ENCODE peak calls at places on chromosomes 4 and X, in seven cellular contexts. One of them, this sample, is unnamed. For H3K4me1 and H3K36me3, the result is how much of the 10 kb centered on the place peaks cover.

GRCh38 chrX:1661048-1661921 is 46.4 kb downstream of the ASMT start:
- DNase-seq in naive thymus-derived CD4-positive, alpha-beta T cell: peak
- DNase-seq in Panc1: no peak
- DNase-seq in pancreas: no peak
- DNase-seq in CD4-positive, alpha-beta memory T cell: peak
- DNase-seq in transverse colon: peak
- DNase-seq in cardiac muscle cell: no peak
- DNase-seq in this sample: peak

GRCh38 chr4:95548738-95549245 is at the start of gene UNC5C:
- DNase-seq in Panc1: no peak
- DNase-seq in cardiac muscle cell: peak
- DNase-seq in transverse colon: peak
- DNase-seq in CD4-positive, alpha-beta memory T cell: no peak
- DNase-seq in pancreas: peak
- DNase-seq in naive thymus-derived CD4-positive, alpha-beta T cell: no peak
- DNase-seq in this sample: no peak

GRCh38 chrX:23637187-23637586 is 30.1 kb upstream of the PRDX4 start:
- DNase-seq in CD4-positive, alpha-beta memory T cell: no peak
- DNase-seq in transverse colon: no peak
- DNase-seq in cardiac muscle cell: no peak
- DNase-seq in Panc1: no peak
- DNase-seq in naive thymus-derived CD4-positive, alpha-beta T cell: no peak
- DNase-seq in pancreas: no peak
- DNase-seq in this sample: no peak

GRCh38 chrX:108156934-108157466 is 65.4 kb downstream of the ATG4A start:
- DNase-seq in Panc1: no peak
- DNase-seq in CD4-positive, alpha-beta memory T cell: no peak
- DNase-seq in pancreas: no peak
- DNase-seq in transverse colon: peak
- DNase-seq in naive thymus-derived CD4-positive, alpha-beta T cell: no peak
- DNase-seq in cardiac muscle cell: no peak
- DNase-seq in this sample: no peak

GRCh38 chr4:102541708-102542107 is 40.5 kb downstream of the NFKB1 start:
- DNase-seq in pancreas: no peak
- DNase-seq in transverse colon: peak
- DNase-seq in CD4-positive, alpha-beta memory T cell: no peak
- DNase-seq in cardiac muscle cell: no peak
- DNase-seq in Panc1: no peak
- DNase-seq in naive thymus-derived CD4-positive, alpha-beta T cell: no peak
- DNase-seq in this sample: no peak

GRCh38 chrX:133495464-133496391 is 80.4 kb upstream of the GPC4 start:
- DNase-seq in Panc1: no peak
- DNase-seq in cardiac muscle cell: peak
- DNase-seq in CD4-positive, alpha-beta memory T cell: no peak
- DNase-seq in transverse colon: peak
- DNase-seq in pancreas: no peak
- DNase-seq in naive thymus-derived CD4-positive, alpha-beta T cell: no peak
- DNase-seq in this sample: peak

GRCh38 chrX:51837926-51838325 is 55.5 kb upstream of the MAGED1 start:
- DNase-seq in cardiac muscle cell: peak
- DNase-seq in Panc1: no peak
- DNase-seq in naive thymus-derived CD4-positive, alpha-beta T cell: no peak
- DNase-seq in CD4-positive, alpha-beta memory T cell: no peak
- DNase-seq in transverse colon: peak
- DNase-seq in pancreas: peak
- DNase-seq in this sample: peak

GRCh38 chrX:151228935-151229334 is 52.6 kb downstream of the GPR50 start:
- DNase-seq in naive thymus-derived CD4-positive, alpha-beta T cell: no peak
- DNase-seq in cardiac muscle cell: no peak
- DNase-seq in pancreas: no peak
- DNase-seq in Panc1: no peak
- DNase-seq in transverse colon: no peak
- DNase-seq in CD4-positive, alpha-beta memory T cell: no peak
- DNase-seq in this sample: no peak

GRCh38 chr4:8830056-8830455 is 41.6 kb downstream of the HMX1 start:
- DNase-seq in naive thymus-derived CD4-positive, alpha-beta T cell: no peak
- DNase-seq in transverse colon: no peak
- DNase-seq in CD4-positive, alpha-beta memory T cell: no peak
- DNase-seq in pancreas: no peak
- DNase-seq in Panc1: no peak
- DNase-seq in cardiac muscle cell: no peak
- DNase-seq in this sample: no peak

GRCh38 chr4:29079260-29079659 is 1640.9 kb upstream of the PCDH7 start:
- DNase-seq in pancreas: no peak
- DNase-seq in Panc1: no peak
- DNase-seq in naive thymus-derived CD4-positive, alpha-beta T cell: no peak
- DNase-seq in cardiac muscle cell: no peak
- DNase-seq in CD4-positive, alpha-beta memory T cell: no peak
- DNase-seq in transverse colon: no peak
- DNase-seq in this sample: no peak

GRCh38 chrX:3771756-3772155 is 58.3 kb upstream of the PRKX start:
- DNase-seq in cardiac muscle cell: no peak
- DNase-seq in Panc1: no peak
- DNase-seq in CD4-positive, alpha-beta memory T cell: no peak
- DNase-seq in transverse colon: no peak
- DNase-seq in pancreas: no peak
- DNase-seq in naive thymus-derived CD4-positive, alpha-beta T cell: no peak
- DNase-seq in this sample: no peak

GRCh38 chr4:48162162-48162561 is 28.1 kb upstream of the TXK start:
- DNase-seq in pancreas: no peak
- DNase-seq in naive thymus-derived CD4-positive, alpha-beta T cell: no peak
- DNase-seq in Panc1: no peak
- DNase-seq in transverse colon: no peak
- DNase-seq in CD4-positive, alpha-beta memory T cell: no peak
- DNase-seq in cardiac muscle cell: peak
- DNase-seq in this sample: no peak

GRCh38 chr4:84750260-84750955 is 167.5 kb downstream of the CDS1 start:
- DNase-seq in naive thymus-derived CD4-positive, alpha-beta T cell: no peak
- DNase-seq in transverse colon: no peak
- DNase-seq in pancreas: no peak
- DNase-seq in cardiac muscle cell: peak
- DNase-seq in CD4-positive, alpha-beta memory T cell: no peak
- DNase-seq in Panc1: peak
- DNase-seq in this sample: peak

GRCh38 chrX:16160729-16161128 is 6.6 kb upstream of the MAGEB17 start:
- DNase-seq in naive thymus-derived CD4-positive, alpha-beta T cell: no peak
- DNase-seq in cardiac muscle cell: peak
- DNase-seq in pancreas: no peak
- DNase-seq in transverse colon: no peak
- DNase-seq in CD4-positive, alpha-beta memory T cell: no peak
- DNase-seq in Panc1: no peak
- DNase-seq in this sample: no peak

GRCh38 chr4:56976283-56976877 is 1.0 kb downstream of the NOA1 start:
- DNase-seq in Panc1: no peak
- DNase-seq in CD4-positive, alpha-beta memory T cell: no peak
- DNase-seq in cardiac muscle cell: peak
- DNase-seq in pancreas: no peak
- DNase-seq in transverse colon: no peak
- DNase-seq in naive thymus-derived CD4-positive, alpha-beta T cell: no peak
- DNase-seq in this sample: peak

GRCh38 chr4:154611833-154612232 is 623 bp downstream of the FGG start:
- DNase-seq in cardiac muscle cell: no peak
- DNase-seq in Panc1: no peak
- DNase-seq in naive thymus-derived CD4-positive, alpha-beta T cell: no peak
- DNase-seq in CD4-positive, alpha-beta memory T cell: no peak
- DNase-seq in pancreas: no peak
- DNase-seq in transverse colon: no peak
- DNase-seq in this sample: no peak
- H3K4me1 ChIP-seq in cardiac muscle cell: under half
- H3K4me1 ChIP-seq in Panc1: under half
- H3K4me1 ChIP-seq in naive thymus-derived CD4-positive, alpha-beta T cell: under half
- H3K4me1 ChIP-seq in CD4-positive, alpha-beta memory T cell: under half
- H3K4me1 ChIP-seq in pancreas: under half
- H3K4me1 ChIP-seq in transverse colon: under half
- H3K4me1 ChIP-seq in this sample: under half

DNA sequence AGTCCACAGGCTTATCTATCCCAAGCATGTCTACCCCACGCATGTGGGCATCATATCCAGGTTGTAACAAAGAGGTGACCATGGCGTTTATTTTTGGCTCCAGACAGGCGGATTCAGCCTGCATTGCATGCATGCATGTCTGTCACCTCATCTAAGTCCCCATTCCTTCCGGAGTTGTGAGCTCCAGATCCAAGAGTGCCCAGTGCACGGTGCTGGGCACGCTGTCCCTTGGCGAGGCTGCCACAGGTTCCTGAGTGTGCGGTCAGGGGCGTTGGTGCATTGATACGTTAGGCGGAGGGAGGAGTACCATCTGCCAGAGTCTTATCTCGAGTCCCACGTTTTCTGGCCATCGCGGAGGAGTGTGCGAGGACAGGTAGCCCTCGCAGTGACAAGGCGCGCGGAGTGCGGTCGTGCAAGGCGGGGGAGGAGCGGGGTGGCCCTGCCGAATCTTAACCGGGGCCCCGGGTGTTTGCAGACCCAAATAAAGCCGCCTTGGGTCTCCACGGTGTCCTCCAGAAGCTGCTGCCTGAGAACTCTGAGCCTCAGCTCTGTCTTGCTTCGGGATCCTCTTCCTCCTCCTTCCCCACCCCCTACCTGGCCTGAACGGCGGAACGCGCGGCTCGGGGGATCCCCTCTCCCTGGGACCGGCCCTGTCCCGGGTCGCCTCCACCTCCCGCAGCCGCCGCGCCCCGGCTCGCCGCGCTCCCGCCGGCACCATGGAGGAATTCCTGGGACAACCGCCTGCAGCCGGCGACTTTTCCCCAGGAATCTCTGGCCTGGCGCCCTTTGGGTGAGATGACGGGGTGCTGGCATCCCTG is 618 bp upstream of the GALNTL6 start:
- DNase-seq in transverse colon: no peak
- DNase-seq in naive thymus-derived CD4-positive, alpha-beta T cell: no peak
- DNase-seq in Panc1: no peak
- DNase-seq in CD4-positive, alpha-beta memory T cell: no peak
- DNase-seq in pancreas: no peak
- DNase-seq in cardiac muscle cell: no peak
- DNase-seq in this sample: peak
- H3K4me3 ChIP-seq in transverse colon: peak
- H3K4me3 ChIP-seq in naive thymus-derived CD4-positive, alpha-beta T cell: no peak
- H3K4me3 ChIP-seq in Panc1: no peak
- H3K4me3 ChIP-seq in CD4-positive, alpha-beta memory T cell: no peak
- H3K4me3 ChIP-seq in pancreas: peak
- H3K4me3 ChIP-seq in cardiac muscle cell: peak
- H3K4me3 ChIP-seq in this sample: no peak

DNA sequence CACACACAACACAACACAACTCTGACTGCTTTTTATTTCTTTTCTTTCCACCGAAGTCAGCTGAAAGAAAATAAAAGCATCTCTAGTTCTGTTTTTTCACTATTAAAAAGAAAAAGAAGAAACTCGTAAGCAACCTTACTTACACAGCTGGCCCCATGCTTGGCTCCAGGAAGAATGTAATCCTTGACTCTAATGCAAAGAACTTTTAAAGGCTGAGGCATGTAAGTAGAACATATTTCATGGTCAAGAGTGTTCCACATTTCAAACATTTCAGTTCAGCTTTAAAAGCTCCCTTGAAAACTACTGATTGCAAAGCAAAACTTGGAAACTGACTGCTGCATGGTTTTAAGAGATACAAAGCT is 648 bp downstream of the GASK1B start:
- DNase-seq in transverse colon: no peak
- DNase-seq in CD4-positive, alpha-beta memory T cell: no peak
- DNase-seq in pancreas: no peak
- DNase-seq in cardiac muscle cell: peak
- DNase-seq in Panc1: no peak
- DNase-seq in naive thymus-derived CD4-positive, alpha-beta T cell: no peak
- DNase-seq in this sample: no peak
- H3K36me3 ChIP-seq in transverse colon: under half
- H3K36me3 ChIP-seq in CD4-positive, alpha-beta memory T cell: under half
- H3K36me3 ChIP-seq in pancreas: under half
- H3K36me3 ChIP-seq in cardiac muscle cell: under half
- H3K36me3 ChIP-seq in Panc1: under half
- H3K36me3 ChIP-seq in naive thymus-derived CD4-positive, alpha-beta T cell: under half
- H3K36me3 ChIP-seq in this sample: under half

GRCh38 chr4:38082424-38083374 is 122.5 kb downstream of the PTTG2 start:
- DNase-seq in cardiac muscle cell: peak
- DNase-seq in transverse colon: no peak
- DNase-seq in CD4-positive, alpha-beta memory T cell: no peak
- DNase-seq in naive thymus-derived CD4-positive, alpha-beta T cell: no peak
- DNase-seq in pancreas: no peak
- DNase-seq in Panc1: no peak
- DNase-seq in this sample: no peak
- H3K4me1 ChIP-seq in cardiac muscle cell: under half
- H3K4me1 ChIP-seq in transverse colon: half or more
- H3K4me1 ChIP-seq in CD4-positive, alpha-beta memory T cell: under half
- H3K4me1 ChIP-seq in naive thymus-derived CD4-positive, alpha-beta T cell: under half
- H3K4me1 ChIP-seq in pancreas: under half
- H3K4me1 ChIP-seq in Panc1: under half
- H3K4me1 ChIP-seq in this sample: under half

GRCh38 chr4:173167793-173168395 is 717 bp upstream of the GALNT7 start:
- DNase-seq in pancreas: peak
- DNase-seq in naive thymus-derived CD4-positive, alpha-beta T cell: peak
- DNase-seq in Panc1: no peak
- DNase-seq in CD4-positive, alpha-beta memory T cell: peak
- DNase-seq in cardiac muscle cell: peak
- DNase-seq in transverse colon: peak
- DNase-seq in this sample: peak
- H3K4me3 ChIP-seq in pancreas: peak
- H3K4me3 ChIP-seq in naive thymus-derived CD4-positive, alpha-beta T cell: peak
- H3K4me3 ChIP-seq in Panc1: peak
- H3K4me3 ChIP-seq in CD4-positive, alpha-beta memory T cell: peak
- H3K4me3 ChIP-seq in cardiac muscle cell: peak
- H3K4me3 ChIP-seq in transverse colon: peak
- H3K4me3 ChIP-seq in this sample: peak

GRCh38 chr4:1232661-1233621 is 16.0 kb downstream of the CTBP1 start:
- DNase-seq in Panc1: no peak
- DNase-seq in transverse colon: no peak
- DNase-seq in CD4-positive, alpha-beta memory T cell: no peak
- DNase-seq in pancreas: peak
- DNase-seq in cardiac muscle cell: peak
- DNase-seq in naive thymus-derived CD4-positive, alpha-beta T cell: no peak
- DNase-seq in this sample: no peak
- H3K36me3 ChIP-seq in Panc1: under half
- H3K36me3 ChIP-seq in transverse colon: under half
- H3K36me3 ChIP-seq in CD4-positive, alpha-beta memory T cell: under half
- H3K36me3 ChIP-seq in pancreas: under half
- H3K36me3 ChIP-seq in cardiac muscle cell: under half
- H3K36me3 ChIP-seq in naive thymus-derived CD4-positive, alpha-beta T cell: under half
- H3K36me3 ChIP-seq in this sample: under half

DNA sequence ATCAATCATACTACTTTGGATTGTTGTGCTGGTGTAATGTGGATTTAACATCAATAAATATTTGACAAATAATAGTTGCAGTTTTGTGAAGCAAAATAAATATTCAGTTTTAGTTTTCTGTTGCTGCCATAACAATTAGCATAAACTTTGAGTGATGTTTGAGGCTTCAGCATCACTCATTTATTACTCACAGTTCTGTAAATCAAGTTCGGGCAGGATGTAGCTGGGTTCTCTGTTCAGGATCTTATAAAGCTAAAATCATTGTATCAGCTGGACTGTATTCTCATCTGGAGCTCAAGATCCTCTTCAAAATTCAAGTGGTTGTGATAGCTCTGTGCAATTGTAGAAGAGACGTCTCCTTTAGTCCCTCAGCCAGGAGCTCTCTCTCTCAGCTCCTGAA is 81.7 kb downstream of the CBR4 start:
- DNase-seq in transverse colon: no peak
- DNase-seq in naive thymus-derived CD4-positive, alpha-beta T cell: no peak
- DNase-seq in CD4-positive, alpha-beta memory T cell: no peak
- DNase-seq in pancreas: no peak
- DNase-seq in cardiac muscle cell: no peak
- DNase-seq in Panc1: no peak
- DNase-seq in this sample: no peak
- H3K4me1 ChIP-seq in transverse colon: under half
- H3K4me1 ChIP-seq in naive thymus-derived CD4-positive, alpha-beta T cell: under half
- H3K4me1 ChIP-seq in CD4-positive, alpha-beta memory T cell: under half
- H3K4me1 ChIP-seq in pancreas: under half
- H3K4me1 ChIP-seq in cardiac muscle cell: under half
- H3K4me1 ChIP-seq in Panc1: under half
- H3K4me1 ChIP-seq in this sample: under half

This sample was measured in small intestine.